ENCODE peak calls at places on chromosome 11, in seven cellular contexts. W, T, V, H, I, Z and C are unnamed samples. For H3K4me1, the result is how much of the 10 kb centered on the place peaks cover.

GRCh38 chr11:18347471-18348125 is 25.2 kb downstream of the GTF2H1 start:
- DNase-seq in V (no peak), Z (no peak), W (no peak), T (no peak), H (no peak), I (no peak), C (no peak)

GRCh38 chr11:111417766-111418435 is 38.8 kb upstream of the POU2AF1 start:
- DNase-seq in I (peak), T (no peak), H (no peak), Z (no peak), W (no peak), V (no peak), C (no peak)

GRCh38 chr11:17979770-17980371 is 33.0 kb downstream of the SERGEF start:
- DNase-seq in Z (peak), V (no peak), H (peak), I (no peak), W (peak), T (peak), C (peak)

GRCh38 chr11:15603208-15603607 is 488.5 kb downstream of the INSC start:
- DNase-seq in W (peak), V (no peak), H (no peak), Z (no peak), I (no peak), T (no peak), C (no peak)

GRCh38 chr11:120645639-120646038 is 134.1 kb downstream of the GRIK4 start:
- DNase-seq in Z (no peak), W (no peak), V (no peak), I (no peak), T (no peak), H (peak), C (peak)

GRCh38 chr11:17601206-17602075 is 54.4 kb downstream of the OTOG start:
- DNase-seq in I (no peak), W (peak), V (no peak), T (no peak), Z (no peak), H (no peak), C (no peak)

GRCh38 chr11:130611791-130612251 is 163.4 kb downstream of the ADAMTS15 start:
- DNase-seq in V (no peak), Z (no peak), H (no peak), I (no peak), T (no peak), W (no peak), C (no peak)

GRCh38 chr11:116891746-116892145 is 54.3 kb upstream of the APOA1 start:
- DNase-seq in I (no peak), H (no peak), W (no peak), Z (no peak), T (no peak), V (no peak), C (no peak)

GRCh38 chr11:19953909-19954308 is 206.4 kb downstream of the DBX1 start:
- DNase-seq in V (peak), Z (no peak), H (no peak), W (peak), I (no peak), T (peak), C (peak)

GRCh38 chr11:122213111-122213510 is 97.1 kb upstream of the BLID start:
- DNase-seq in H (no peak), V (no peak), Z (no peak), I (no peak), W (no peak), T (no peak), C (no peak)

GRCh38 chr11:60954421-60954820 is 2.4 kb upstream of the SLC15A3 start:
- DNase-seq in Z (no peak), W (no peak), V (no peak), H (no peak), T (no peak), I (no peak), C (no peak)

GRCh38 chr11:86818466-86819282 is 18.3 kb downstream of the PRSS23 start:
- DNase-seq in T (peak), W (peak), V (peak), H (no peak), I (peak), Z (peak), C (peak)

GRCh38 chr11:114595571-114595970 is at the start of gene NXPE4:
- DNase-seq in H (no peak), W (no peak), Z (no peak), I (no peak), V (no peak), T (no peak), C (no peak)

GRCh38 chr11:66884443-66884842 is 27.6 kb downstream of the LRFN4 start:
- DNase-seq in H (no peak), I (no peak), W (no peak), T (peak), Z (no peak), V (no peak), C (no peak)

GRCh38 chr11:70290341-70291065 is 20.0 kb downstream of the PPFIA1 start:
- DNase-seq in W (no peak), I (no peak), V (no peak), H (no peak), Z (no peak), T (no peak), C (no peak)

GRCh38 chr11:24234822-24235508 is 261.9 kb upstream of the LUZP2 start:
- DNase-seq in T (no peak), W (no peak), I (no peak), H (no peak), V (no peak), Z (no peak), C (no peak)

GRCh38 chr11:66418168-66418985 is 2.5 kb upstream of the NPAS4 start:
- DNase-seq in V (peak), H (peak), W (peak), Z (peak), I (peak), T (peak), C (peak)

GRCh38 chr11:120217941-120218694 is 7.3 kb downstream of the OAF start:
- DNase-seq in H (no peak), W (no peak), T (peak), I (no peak), V (no peak), Z (no peak), C (no peak)

GRCh38 chr11:96260526-96260925 is 82.5 kb downstream of the MAML2 start:
- DNase-seq in I (no peak), W (no peak), V (no peak), Z (no peak), H (no peak), T (no peak), C (no peak)

GRCh38 chr11:117037279-117037951 is 60.8 kb downstream of the SIK3 start:
- DNase-seq in V (no peak), I (no peak), W (no peak), T (no peak), H (no peak), Z (no peak), C (no peak)

GRCh38 chr11:10742460-10743208 is 8.4 kb upstream of the CTR9 start:
- DNase-seq in W (peak), H (no peak), T (no peak), Z (peak), V (no peak), I (no peak), C (no peak)

GRCh38 chr11:86805873-86806310 is 5.5 kb downstream of the PRSS23 start:
- DNase-seq in Z (no peak), H (no peak), T (no peak), W (no peak), V (no peak), I (peak), C (no peak)

GRCh38 chr11:2768471-2769408 is 68.9 kb upstream of the KCNQ1OT1 start:
- DNase-seq in I (no peak), W (peak), Z (no peak), H (peak), V (peak), T (no peak), C (no peak)

GRCh38 chr11:78784321-78785061 is 209.8 kb upstream of the NARS2 start:
- DNase-seq in T (no peak), Z (no peak), H (no peak), V (no peak), W (no peak), I (no peak), C (no peak)

GRCh38 chr11:10498426-10499250 is 42.3 kb downstream of the RNF141 start:
- DNase-seq in Z (no peak), T (no peak), H (peak), I (no peak), W (no peak), V (no peak), C (no peak)

GRCh38 chr11:20035701-20036601 is 124.3 kb downstream of the DBX1 start:
- DNase-seq in V (no peak), I (no peak), T (peak), H (no peak), Z (no peak), W (peak), C (no peak)

GRCh38 chr11:129283141-129283540 is 91.0 kb upstream of the ARHGAP32 start:
- DNase-seq in I (no peak), Z (no peak), T (peak), V (peak), H (no peak), W (no peak), C (peak)

DNA sequence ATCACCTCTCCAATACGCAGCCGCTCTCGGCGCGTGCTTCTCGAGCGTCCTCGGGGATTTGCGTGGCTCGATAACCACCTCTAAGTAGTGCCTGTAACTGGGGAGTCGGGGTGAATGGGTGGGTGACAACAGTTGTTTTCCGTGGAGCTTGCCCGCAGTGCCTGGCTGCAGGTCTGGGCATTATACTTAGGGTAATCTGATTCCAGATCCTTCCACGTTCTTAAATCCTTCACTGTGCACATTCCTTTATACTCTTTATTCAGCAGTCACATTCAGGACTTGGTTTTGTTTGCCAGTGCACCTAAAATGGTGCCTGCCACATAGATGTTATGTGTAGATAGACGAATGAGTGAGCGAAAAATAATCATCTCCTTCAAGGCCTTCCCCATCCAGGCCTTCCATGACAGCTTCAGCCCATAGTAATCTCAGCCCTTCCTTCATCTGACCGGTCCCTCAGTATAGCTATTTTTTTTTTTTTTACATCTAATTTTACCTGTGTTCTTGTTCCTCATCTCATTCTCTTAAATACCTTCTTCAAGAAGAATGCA is 602 bp downstream of the NAT10 start:
- DNase-seq in T (peak), Z (peak), V (no peak), I (no peak), W (peak), H (no peak), C (no peak)
- H3K4me1 ChIP-seq in T (under half), Z (under half), V (under half), I (under half), W (under half), H (under half), C (under half)

GRCh38 chr11:126152152-126152551 is 59.3 kb downstream of the RPUSD4 start:
- DNase-seq in V (no peak), Z (no peak), H (no peak), T (no peak), I (no peak), W (no peak), C (no peak)

GRCh38 chr11:126152586-126152985 is 58.9 kb downstream of the RPUSD4 start:
- DNase-seq in H (no peak), I (no peak), V (no peak), T (no peak), W (no peak), Z (no peak), C (no peak)

GRCh38 chr11:126153006-126153405 is 58.4 kb downstream of the RPUSD4 start:
- DNase-seq in T (no peak), V (no peak), H (no peak), I (no peak), W (no peak), Z (no peak), C (no peak)

GRCh38 chr11:126155402-126156187 is 55.9 kb downstream of the RPUSD4 start:
- DNase-seq in I (no peak), T (no peak), H (no peak), V (no peak), Z (no peak), W (no peak), C (no peak)

DNA sequence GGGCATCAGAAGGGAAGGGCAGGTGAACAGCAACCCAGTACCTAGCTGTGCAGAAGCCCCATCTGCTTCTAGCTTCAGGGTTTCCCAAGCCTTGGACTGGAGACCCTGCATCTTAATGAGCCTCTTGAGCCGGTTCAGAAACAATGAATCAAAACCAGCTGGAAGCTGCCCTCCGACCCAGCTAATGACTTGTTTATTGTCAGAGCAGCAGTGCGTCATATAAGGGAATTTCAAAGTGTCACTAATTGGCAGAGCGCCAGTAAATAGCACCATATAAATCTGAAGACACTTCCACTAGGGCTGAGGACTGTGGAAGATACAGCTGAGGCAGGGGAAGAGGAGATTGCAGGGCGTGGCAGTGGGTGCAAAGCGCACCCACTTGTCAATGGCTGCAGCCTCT is 57.5 kb downstream of the RPUSD4 start:
- DNase-seq in W (no peak), H (no peak), V (peak), I (no peak), Z (no peak), T (no peak), C (no peak)
- TF ChIP-seq YY1 in W (no peak), H (no peak), V (no peak), I (no peak), Z (no peak), T (no peak), C (no peak)

GRCh38 chr11:36308577-36308976 is 12.5 kb downstream of the PRR5L start:
- DNase-seq in H (no peak), W (no peak), I (no peak), V (no peak), T (no peak), Z (no peak), C (no peak)
- H3K9ac ChIP-seq in H (no peak), W (no peak), I (no peak), V (no peak), T (no peak), Z (no peak), C (no peak)

DNA sequence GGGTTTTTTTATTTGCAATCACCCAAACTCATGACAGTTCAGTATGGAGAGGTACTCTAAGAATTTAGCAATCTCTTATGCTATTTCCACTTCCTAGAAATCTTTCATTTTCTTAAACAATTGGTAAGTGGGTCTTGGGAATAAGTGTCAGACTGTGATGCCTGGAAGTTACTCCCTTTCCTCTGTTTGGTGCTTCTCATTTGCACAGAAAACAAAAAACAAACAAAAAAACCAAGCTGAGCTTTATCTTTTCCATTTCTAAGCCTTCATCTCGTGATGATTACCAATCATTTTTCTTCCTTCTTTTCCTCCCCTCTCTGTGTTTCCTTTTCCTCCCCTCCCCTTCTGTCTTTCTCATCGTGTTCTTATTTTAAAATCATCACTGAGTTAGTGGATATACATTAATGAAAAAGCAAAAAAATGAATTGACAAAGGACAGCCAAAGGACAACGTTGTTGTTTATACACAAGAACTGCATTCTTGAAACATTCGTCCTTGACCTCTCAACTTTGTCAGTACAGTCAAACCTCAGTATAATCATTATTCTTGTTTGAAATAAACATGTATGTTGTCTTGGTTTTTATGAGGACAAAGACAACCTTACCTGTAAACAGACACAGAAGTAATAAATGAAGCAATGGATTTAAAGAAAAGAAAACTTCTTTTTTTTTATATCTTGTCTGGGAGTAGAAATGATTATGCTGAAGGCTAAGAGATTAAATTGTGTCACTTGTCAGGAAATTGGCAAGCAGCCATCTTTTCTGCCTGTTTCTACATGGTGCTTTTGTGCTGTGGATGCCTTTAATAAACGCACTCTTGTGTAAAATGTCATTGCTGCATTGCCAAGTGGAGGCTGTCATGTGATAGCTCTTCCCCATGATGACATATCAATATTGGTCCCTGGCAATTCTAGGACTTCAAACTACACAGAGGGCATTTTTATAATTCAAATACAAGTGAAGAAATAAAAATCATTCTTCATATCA is 803.2 kb upstream of the CCDC90B start:
- DNase-seq in W (no peak), I (no peak), T (peak), V (no peak), Z (peak), H (no peak), C (no peak)
- H3K4me1 ChIP-seq in W (under half), I (under half), T (under half), V (under half), Z (under half), H (under half), C (under half)

GRCh38 chr11:1202154-1202775 is 20.6 kb upstream of the MUC5B start:
- DNase-seq in Z (peak), H (no peak), W (peak), T (no peak), I (no peak), V (no peak), C (no peak)
- TF ChIP-seq YY1 in Z (no peak), H (no peak), W (no peak), T (no peak), I (no peak), V (no peak), C (no peak)

GRCh38 chr11:47616726-47617416 is 22.7 kb upstream of the C1QTNF4 start:
- DNase-seq in T (peak), W (peak), V (peak), H (no peak), I (no peak), Z (no peak), C (no peak)
- H3K9ac ChIP-seq in T (no peak), W (no peak), V (no peak), H (no peak), I (no peak), Z (no peak), C (no peak)

GRCh38 chr11:12436266-12436665 is 58.9 kb downstream of the PARVA start:
- DNase-seq in V (no peak), T (no peak), I (no peak), W (no peak), H (no peak), Z (no peak), C (no peak)

GRCh38 chr11:12432507-12432906 is 55.1 kb downstream of the PARVA start:
- DNase-seq in V (no peak), H (no peak), Z (no peak), W (no peak), I (no peak), T (no peak), C (no peak)

GRCh38 chr11:12435264-12435663 is 57.9 kb downstream of the PARVA start:
- DNase-seq in Z (no peak), H (no peak), I (no peak), V (no peak), W (no peak), T (no peak), C (no peak)

GRCh38 chr11:12434255-12434654 is 56.9 kb downstream of the PARVA start:
- DNase-seq in V (no peak), T (no peak), H (no peak), W (no peak), Z (no peak), I (no peak), C (no peak)

GRCh38 chr11:12433571-12434061 is 56.2 kb downstream of the PARVA start:
- DNase-seq in V (no peak), I (no peak), Z (peak), W (no peak), T (no peak), H (no peak), C (no peak)
- H3K4me1 ChIP-seq in V (under half), I (under half), Z (under half), W (under half), T (under half), H (under half), C (under half)

GRCh38 chr11:13357232-13357631 is 79.6 kb downstream of the BMAL1 start:
- DNase-seq in I (no peak), H (peak), T (no peak), W (no peak), Z (no peak), V (no peak), C (no peak)
- TF ChIP-seq YY1 in I (no peak), H (no peak), T (no peak), W (no peak), Z (no peak), V (no peak), C (no peak)

DNA sequence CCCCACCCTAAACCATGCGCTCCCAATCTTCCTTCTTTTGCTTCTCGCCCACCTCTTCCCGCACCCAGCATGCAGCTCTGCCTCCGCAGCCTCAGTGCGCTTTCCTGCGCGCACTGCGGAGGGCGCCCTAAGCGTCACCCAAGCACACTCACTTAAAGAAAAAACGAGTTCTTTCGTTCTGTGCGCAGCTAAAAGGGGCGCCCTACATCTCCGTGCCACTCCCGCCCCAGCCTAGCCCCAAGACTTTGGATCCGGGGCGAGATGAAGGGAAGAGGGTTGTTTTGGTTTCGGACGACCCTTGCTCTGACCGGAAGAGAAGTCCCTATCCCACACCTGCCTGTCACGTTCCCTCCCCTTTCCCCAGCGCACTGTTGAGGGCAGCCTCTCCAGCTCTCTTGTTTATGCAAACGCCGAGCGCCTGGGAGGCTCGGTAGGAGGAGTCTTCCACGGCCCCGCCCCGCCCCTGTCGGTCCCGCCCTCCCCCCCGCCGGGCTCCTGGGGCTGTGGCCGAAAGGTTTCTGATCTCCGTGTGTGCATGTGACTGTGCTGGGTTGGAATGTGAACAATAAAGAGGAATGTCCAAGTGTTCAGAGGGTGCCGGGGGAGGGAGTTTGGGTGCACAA is 5.3 kb downstream of the VSIG2 start:
- DNase-seq in T (peak), H (peak), I (peak), V (peak), W (peak), Z (peak), C (peak)
- H3K9ac ChIP-seq in T (peak), H (no peak), I (peak), V (peak), W (no peak), Z (no peak), C (peak)

GRCh38 chr11:34685864-34686263 is 65.0 kb downstream of the EHF start:
- DNase-seq in V (no peak), W (no peak), Z (no peak), H (no peak), T (no peak), I (no peak), C (no peak)
- H3K4me1 ChIP-seq in V (under half), W (under half), Z (under half), H (under half), T (under half), I (under half), C (under half)